ENCODE peak calls at places on chromosomes 5 and 9, in five cellular contexts. U is NCI-H2029; F is GM13976; B is lung; J is activated CD8-positive, alpha-beta T cell treated with anti-CD3 and anti-CD28 coated beads, Interleukin-2, amount 10 ng/mL, durations not matched to agents 7 days and 5 days. D is an unnamed sample.

GRCh38 chr9:88973281-88974045 is 17.8 kb upstream of the S1PR3 start:
- DNase-seq in U (no peak), F (no peak), B (no peak), J (no peak), D (no peak)

GRCh38 chr9:94927762-94928158 is 201.3 kb downstream of the AOPEP start:
- DNase-seq in U (no peak), F (no peak), B (no peak), J (no peak), D (peak)

GRCh38 chr5:113283558-113283957 is 151.2 kb downstream of the TSSK1B start:
- DNase-seq in U (no peak), F (no peak), B (no peak), J (no peak), D (no peak)

GRCh38 chr5:11540112-11540511 is 364.1 kb downstream of the CTNND2 start:
- DNase-seq in U (no peak), F (no peak), B (no peak), J (no peak), D (no peak)

GRCh38 chr5:36357391-36357790 is 55.7 kb upstream of the RANBP3L start:
- DNase-seq in U (no peak), F (no peak), B (no peak), J (no peak), D (peak)

GRCh38 chr5:173868096-173868879 is 19.9 kb upstream of the CPEB4 start:
- DNase-seq in U (peak), F (no peak), B (no peak), J (no peak), D (no peak)

GRCh38 chr5:159316519-159317383 is 13.5 kb downstream of the IL12B start:
- DNase-seq in U (no peak), F (peak), B (no peak), J (peak), D (peak)

GRCh38 chr5:75538201-75538600 is 26.5 kb downstream of the POLK start:
- DNase-seq in U (no peak), F (no peak), B (no peak), J (no peak), D (no peak)

GRCh38 chr5:204462-204861 is 13.2 kb downstream of the LRRC14B start:
- DNase-seq in U (no peak), F (no peak), B (no peak), J (no peak), D (no peak)

GRCh38 chr5:157518963-157519362 is 56.6 kb downstream of the ADAM19 start:
- DNase-seq in U (no peak), F (peak), B (no peak), J (peak), D (no peak)

GRCh38 chr5:128966375-128966774 is 1.1 kb downstream of the SLC27A6 start:
- DNase-seq in U (no peak), F (no peak), B (no peak), J (no peak), D (no peak)

GRCh38 chr5:125521289-125521688 is 774.9 kb upstream of the ZNF608 start:
- DNase-seq in U (no peak), F (no peak), B (no peak), J (no peak), D (no peak)

GRCh38 chr9:5799314-5799713 is 33.6 kb downstream of the ERMP1 start:
- DNase-seq in U (no peak), F (peak), B (no peak), J (no peak), D (peak)

GRCh38 chr5:1552469-1553255 is 28.9 kb upstream of the LPCAT1 start:
- DNase-seq in U (peak), F (peak), B (peak), J (no peak), D (no peak)

GRCh38 chr5:122101636-122102285 is 23.7 kb upstream of the LOX start:
- DNase-seq in U (no peak), F (peak), B (no peak), J (no peak), D (no peak)

GRCh38 chr9:99472916-99473245 is 250.8 kb downstream of the SEC61B start:
- DNase-seq in U (no peak), F (no peak), B (no peak), J (no peak), D (no peak)

GRCh38 chr5:58462154-58462553 is 2.3 kb upstream of the PLK2 start:
- DNase-seq in U (no peak), F (no peak), B (no peak), J (no peak), D (peak)

GRCh38 chr9:86642721-86643120 is 288.5 kb upstream of the TUT7 start:
- DNase-seq in U (no peak), F (no peak), B (no peak), J (no peak), D (no peak)

GRCh38 chr5:25339541-25339940 is 694.8 kb upstream of the CDH10 start:
- DNase-seq in U (no peak), F (no peak), B (no peak), J (no peak), D (no peak)

GRCh38 chr5:85732185-85732584 is 885.6 kb upstream of the COX7C start:
- DNase-seq in U (no peak), F (no peak), B (no peak), J (no peak), D (no peak)